ENCODE peak calls at places on chromosomes 11 and 22, in five cellular contexts. One of them, this sample, is unnamed.

GRCh38 chr22:45476814-45477213 is 25.9 kb upstream of the FBLN1 start:
- ATAC-seq in T-cell: no peak
- ATAC-seq in B cell: no peak
- ATAC-seq in naive B cell: no peak
- ATAC-seq in activated naive CD8-positive, alpha-beta T cell treated with anti-CD3 and anti-CD28 coated beads, Interleukin-2, amount 50 U/mL, for 24 hours: no peak
- ATAC-seq in this sample: no peak

GRCh38 chr11:36012410-36012809 is 68.5 kb downstream of the LDLRAD3 start:
- ATAC-seq in T-cell: no peak
- ATAC-seq in B cell: no peak
- ATAC-seq in naive B cell: no peak
- ATAC-seq in activated naive CD8-positive, alpha-beta T cell treated with anti-CD3 and anti-CD28 coated beads, Interleukin-2, amount 50 U/mL, for 24 hours: no peak
- ATAC-seq in this sample: no peak

GRCh38 chr22:30197389-30197788 is 49.2 kb downstream of the LIF start:
- ATAC-seq in T-cell: no peak
- ATAC-seq in B cell: no peak
- ATAC-seq in naive B cell: no peak
- ATAC-seq in activated naive CD8-positive, alpha-beta T cell treated with anti-CD3 and anti-CD28 coated beads, Interleukin-2, amount 50 U/mL, for 24 hours: no peak
- ATAC-seq in this sample: no peak

GRCh38 chr11:8757047-8757446 is 74.5 kb downstream of the RPL27A start:
- ATAC-seq in T-cell: no peak
- ATAC-seq in B cell: no peak
- ATAC-seq in naive B cell: no peak
- ATAC-seq in activated naive CD8-positive, alpha-beta T cell treated with anti-CD3 and anti-CD28 coated beads, Interleukin-2, amount 50 U/mL, for 24 hours: no peak
- ATAC-seq in this sample: no peak

GRCh38 chr11:18768472-18768901 is 23.1 kb downstream of the PTPN5 start:
- ATAC-seq in T-cell: no peak
- ATAC-seq in B cell: no peak
- ATAC-seq in naive B cell: no peak
- ATAC-seq in activated naive CD8-positive, alpha-beta T cell treated with anti-CD3 and anti-CD28 coated beads, Interleukin-2, amount 50 U/mL, for 24 hours: peak
- ATAC-seq in this sample: peak

GRCh38 chr11:59706518-59707285 is 6.9 kb downstream of the OR10V1 start:
- ATAC-seq in T-cell: no peak
- ATAC-seq in B cell: no peak
- ATAC-seq in naive B cell: no peak
- ATAC-seq in activated naive CD8-positive, alpha-beta T cell treated with anti-CD3 and anti-CD28 coated beads, Interleukin-2, amount 50 U/mL, for 24 hours: no peak
- ATAC-seq in this sample: no peak

GRCh38 chr22:36580846-36581245 is 51.9 kb upstream of the EIF3D start:
- ATAC-seq in T-cell: no peak
- ATAC-seq in B cell: no peak
- ATAC-seq in naive B cell: no peak
- ATAC-seq in activated naive CD8-positive, alpha-beta T cell treated with anti-CD3 and anti-CD28 coated beads, Interleukin-2, amount 50 U/mL, for 24 hours: no peak
- ATAC-seq in this sample: no peak

GRCh38 chr11:73186294-73186850 is 31.7 kb upstream of the P2RY2 start:
- ATAC-seq in T-cell: no peak
- ATAC-seq in B cell: no peak
- ATAC-seq in naive B cell: no peak
- ATAC-seq in activated naive CD8-positive, alpha-beta T cell treated with anti-CD3 and anti-CD28 coated beads, Interleukin-2, amount 50 U/mL, for 24 hours: no peak
- ATAC-seq in this sample: no peak

GRCh38 chr11:62921573-62922188 is 518 bp upstream of the CHRM1 start:
- ATAC-seq in T-cell: no peak
- ATAC-seq in B cell: no peak
- ATAC-seq in naive B cell: no peak
- ATAC-seq in activated naive CD8-positive, alpha-beta T cell treated with anti-CD3 and anti-CD28 coated beads, Interleukin-2, amount 50 U/mL, for 24 hours: no peak
- ATAC-seq in this sample: no peak

GRCh38 chr11:102599642-102600261 is 25.4 kb downstream of the MMP20 start:
- ATAC-seq in T-cell: peak
- ATAC-seq in B cell: peak
- ATAC-seq in naive B cell: no peak
- ATAC-seq in activated naive CD8-positive, alpha-beta T cell treated with anti-CD3 and anti-CD28 coated beads, Interleukin-2, amount 50 U/mL, for 24 hours: peak
- ATAC-seq in this sample: peak

GRCh38 chr11:123069878-123070821 is 8.2 kb upstream of the HSPA8 start:
- ATAC-seq in T-cell: peak
- ATAC-seq in B cell: peak
- ATAC-seq in naive B cell: peak
- ATAC-seq in activated naive CD8-positive, alpha-beta T cell treated with anti-CD3 and anti-CD28 coated beads, Interleukin-2, amount 50 U/mL, for 24 hours: peak
- ATAC-seq in this sample: peak

GRCh38 chr22:46129390-46130041 is 20.8 kb upstream of the PPARA start:
- ATAC-seq in T-cell: no peak
- ATAC-seq in B cell: peak
- ATAC-seq in naive B cell: peak
- ATAC-seq in activated naive CD8-positive, alpha-beta T cell treated with anti-CD3 and anti-CD28 coated beads, Interleukin-2, amount 50 U/mL, for 24 hours: no peak
- ATAC-seq in this sample: no peak

GRCh38 chr22:36659762-36660509 is 43.6 kb downstream of the CACNG2 start:
- ATAC-seq in T-cell: no peak
- ATAC-seq in B cell: no peak
- ATAC-seq in naive B cell: no peak
- ATAC-seq in activated naive CD8-positive, alpha-beta T cell treated with anti-CD3 and anti-CD28 coated beads, Interleukin-2, amount 50 U/mL, for 24 hours: peak
- ATAC-seq in this sample: peak

GRCh38 chr11:8745431-8745986 is 62.9 kb downstream of the RPL27A start:
- ATAC-seq in T-cell: no peak
- ATAC-seq in B cell: no peak
- ATAC-seq in naive B cell: no peak
- ATAC-seq in activated naive CD8-positive, alpha-beta T cell treated with anti-CD3 and anti-CD28 coated beads, Interleukin-2, amount 50 U/mL, for 24 hours: no peak
- ATAC-seq in this sample: no peak

GRCh38 chr22:17767236-17768065 is 6.8 kb downstream of the BID start:
- ATAC-seq in T-cell: peak
- ATAC-seq in B cell: peak
- ATAC-seq in naive B cell: no peak
- ATAC-seq in activated naive CD8-positive, alpha-beta T cell treated with anti-CD3 and anti-CD28 coated beads, Interleukin-2, amount 50 U/mL, for 24 hours: peak
- ATAC-seq in this sample: peak

GRCh38 chr22:27241430-27242110 is 560.0 kb downstream of the MN1 start:
- ATAC-seq in T-cell: no peak
- ATAC-seq in B cell: no peak
- ATAC-seq in naive B cell: no peak
- ATAC-seq in activated naive CD8-positive, alpha-beta T cell treated with anti-CD3 and anti-CD28 coated beads, Interleukin-2, amount 50 U/mL, for 24 hours: no peak
- ATAC-seq in this sample: no peak

GRCh38 chr11:47786373-47786772 is 19.2 kb upstream of the FNBP4 start:
- ATAC-seq in T-cell: no peak
- ATAC-seq in B cell: no peak
- ATAC-seq in naive B cell: no peak
- ATAC-seq in activated naive CD8-positive, alpha-beta T cell treated with anti-CD3 and anti-CD28 coated beads, Interleukin-2, amount 50 U/mL, for 24 hours: no peak
- ATAC-seq in this sample: no peak

GRCh38 chr22:25747245-25747944 is 5.4 kb downstream of the MYO18B start:
- ATAC-seq in T-cell: no peak
- ATAC-seq in B cell: no peak
- ATAC-seq in naive B cell: no peak
- ATAC-seq in activated naive CD8-positive, alpha-beta T cell treated with anti-CD3 and anti-CD28 coated beads, Interleukin-2, amount 50 U/mL, for 24 hours: no peak
- ATAC-seq in this sample: peak

GRCh38 chr22:27239520-27239919 is 562.0 kb downstream of the MN1 start:
- ATAC-seq in T-cell: no peak
- ATAC-seq in B cell: no peak
- ATAC-seq in naive B cell: no peak
- ATAC-seq in activated naive CD8-positive, alpha-beta T cell treated with anti-CD3 and anti-CD28 coated beads, Interleukin-2, amount 50 U/mL, for 24 hours: no peak
- ATAC-seq in this sample: no peak

GRCh38 chr11:104898685-104899013 is 389 bp upstream of the CASP12 start:
- ATAC-seq in T-cell: no peak
- ATAC-seq in B cell: no peak
- ATAC-seq in naive B cell: no peak
- ATAC-seq in activated naive CD8-positive, alpha-beta T cell treated with anti-CD3 and anti-CD28 coated beads, Interleukin-2, amount 50 U/mL, for 24 hours: no peak
- ATAC-seq in this sample: no peak

GRCh38 chr11:122976734-122977454 is 4.7 kb downstream of the BSX start:
- ATAC-seq in T-cell: no peak
- ATAC-seq in B cell: no peak
- ATAC-seq in naive B cell: no peak
- ATAC-seq in activated naive CD8-positive, alpha-beta T cell treated with anti-CD3 and anti-CD28 coated beads, Interleukin-2, amount 50 U/mL, for 24 hours: no peak
- ATAC-seq in this sample: no peak

GRCh38 chr11:27055065-27055682 is 14.6 kb downstream of the BBOX1 start:
- ATAC-seq in T-cell: no peak
- ATAC-seq in B cell: no peak
- ATAC-seq in naive B cell: no peak
- ATAC-seq in activated naive CD8-positive, alpha-beta T cell treated with anti-CD3 and anti-CD28 coated beads, Interleukin-2, amount 50 U/mL, for 24 hours: no peak
- ATAC-seq in this sample: no peak

This sample was measured in activated T-helper 17 cell treated with anti-CD3 and anti-CD28 coated beads, Interleukin-2, amount 50 U/mL, for 72 hours.